ENCODE peak calls at places on chromosomes 5 and 9, in eight cellular contexts. V, D, S, M, J, K, H and U are unnamed samples.

GRCh38 chr5:172901012-172901780 is 58.0 kb upstream of the RPL26L1 start:
- DNase-seq in J (no peak), H (no peak), M (no peak), V (no peak), S (peak; percentile 80), K (no peak), D (no peak), U (no peak)

GRCh38 chr5:122463221-122463620 is 151.2 kb downstream of the SNCAIP start:
- DNase-seq in J (no peak), V (no peak), H (no peak), S (no peak), K (no peak), M (no peak), D (no peak), U (peak; percentile 93)

GRCh38 chr5:154583545-154584168 is 105.6 kb upstream of the HAND1 start:
- DNase-seq in M (no peak), S (peak; percentile 44), H (no peak), J (no peak), D (no peak), K (no peak), V (no peak), U (no peak)

GRCh38 chr5:145495741-145496140 is 339.4 kb downstream of the PRELID2 start:
- DNase-seq in J (peak; percentile 37), K (no peak), V (no peak), M (no peak), H (peak; percentile 21), D (no peak), S (peak; percentile 61), U (peak; percentile 66)

GRCh38 chr9:129557192-129558036 is 63.5 kb downstream of the C9orf50 start:
- DNase-seq in K (no peak), V (no peak), M (no peak), S (peak; percentile 98), H (peak; percentile 91), J (peak; percentile 89), D (no peak), U (peak; percentile 23)

GRCh38 chr5:41392016-41392415 is 118.4 kb downstream of the PLCXD3 start:
- DNase-seq in K (no peak), D (no peak), S (no peak), H (no peak), J (no peak), M (no peak), V (no peak), U (no peak)

GRCh38 chr5:139872052-139872766 is 76.6 kb downstream of the PSD2 start:
- DNase-seq in M (no peak), H (peak; percentile 55), V (no peak), D (no peak), S (no peak), J (no peak), K (no peak), U (no peak)

GRCh38 chr5:39794511-39794910 is 369.7 kb upstream of the DAB2 start:
- DNase-seq in V (no peak), D (no peak), H (no peak), S (no peak), M (no peak), K (no peak), J (peak; percentile 70), U (no peak)

GRCh38 chr5:146401021-146401420 is 46.1 kb upstream of the TCERG1 start:
- DNase-seq in M (no peak), K (no peak), S (no peak), D (no peak), J (no peak), H (no peak), V (no peak), U (no peak)

GRCh38 chr9:15146121-15146820 is 160.7 kb downstream of the TTC39B start:
- DNase-seq in K (no peak), D (no peak), V (no peak), J (no peak), H (no peak), M (no peak), S (no peak), U (no peak)

GRCh38 chr5:126852104-126852531 is 75.2 kb downstream of the LMNB1 start:
- DNase-seq in M (no peak), H (no peak), J (no peak), K (no peak), D (no peak), V (no peak), S (no peak), U (no peak)

GRCh38 chr5:162256711-162257110 is 189.1 kb downstream of the GABRG2 start:
- DNase-seq in S (peak; percentile 40), K (no peak), V (no peak), J (no peak), M (no peak), D (no peak), H (no peak), U (no peak)

GRCh38 chr9:137632432-137633161 is 13.8 kb downstream of the EHMT1 start:
- DNase-seq in H (no peak), J (no peak), K (no peak), V (no peak), S (peak; percentile 34), M (no peak), D (no peak), U (no peak)

GRCh38 chr5:123659006-123659405 is 147.0 kb downstream of the CSNK1G3 start:
- DNase-seq in J (no peak), V (no peak), H (no peak), D (no peak), M (no peak), K (no peak), S (no peak), U (no peak)

GRCh38 chr5:179422840-179423523 is 77.7 kb upstream of the ADAMTS2 start:
- DNase-seq in S (no peak), M (no peak), H (peak; percentile 14), K (no peak), V (no peak), D (no peak), J (no peak), U (no peak)

GRCh38 chr9:556199-556598 is 285.3 kb upstream of the DMRT1 start:
- DNase-seq in J (no peak), H (no peak), K (no peak), D (no peak), S (no peak), V (no peak), M (no peak), U (no peak)

GRCh38 chr9:136014928-136015633 is 53.9 kb upstream of the UBAC1 start:
- DNase-seq in V (no peak), D (no peak), H (no peak), K (no peak), J (no peak), S (no peak), M (no peak), U (no peak)

GRCh38 chr5:61048534-61048933 is 103.5 kb downstream of the NDUFAF2 start:
- DNase-seq in H (no peak), J (no peak), D (no peak), S (no peak), M (no peak), K (no peak), V (no peak), U (no peak)

GRCh38 chr9:115115117-115115880 is 2.7 kb downstream of the TNC start:
- DNase-seq in M (no peak), S (no peak), H (no peak), D (no peak), K (no peak), V (no peak), J (no peak), U (no peak)

GRCh38 chr9:97502984-97503861 is 1.8 kb downstream of the TMOD1 start:
- DNase-seq in H (peak; percentile 37), V (peak; percentile 30), S (peak; percentile 79), D (no peak), M (no peak), J (no peak), K (no peak), U (no peak)

GRCh38 chr9:15622596-15622995 is 69.8 kb downstream of the CCDC171 start:
- DNase-seq in S (peak; percentile 19), M (no peak), V (no peak), J (no peak), H (no peak), K (no peak), D (no peak), U (no peak)

GRCh38 chr9:4050686-4051315 is 249.1 kb downstream of the GLIS3 start:
- DNase-seq in H (no peak), K (no peak), J (no peak), S (peak; percentile 51), V (no peak), M (no peak), D (no peak), U (no peak)

GRCh38 chr9:107612136-107612535 is 122.6 kb upstream of the KLF4 start:
- DNase-seq in M (no peak), H (no peak), K (no peak), J (no peak), V (no peak), D (no peak), S (no peak), U (no peak)

GRCh38 chr5:135016926-135017325 is 17.1 kb downstream of the PITX1 start:
- DNase-seq in V (no peak), S (no peak), J (no peak), D (no peak), K (no peak), H (no peak), M (no peak), U (no peak)

GRCh38 chr5:72920690-72921089 is 35.2 kb upstream of the FCHO2 start:
- DNase-seq in J (peak; percentile 15), V (no peak), S (peak; percentile 31), H (peak; percentile 18), D (no peak), K (no peak), M (no peak), U (no peak)

GRCh38 chr5:62152394-62153123 is 153.4 kb upstream of the KIF2A start:
- DNase-seq in H (no peak), J (no peak), D (no peak), V (no peak), M (no peak), K (no peak), S (no peak), U (no peak)

GRCh38 chr5:37712750-37713149 is 127.1 kb downstream of the GDNF start:
- DNase-seq in J (no peak), H (no peak), S (no peak), M (no peak), K (no peak), D (no peak), V (no peak), U (no peak)

GRCh38 chr9:96021616-96022444 is 146.3 kb downstream of the ERCC6L2 start:
- DNase-seq in S (peak; percentile 29), V (no peak), M (no peak), D (no peak), J (no peak), H (peak; percentile 54), K (no peak), U (no peak)

GRCh38 chr9:99051353-99051752 is 53.6 kb upstream of the TGFBR1 start:
- DNase-seq in K (no peak), V (no peak), S (no peak), H (no peak), J (no peak), D (no peak), M (no peak), U (no peak)